ENCODE peak calls at places on chromosomes 7 and 10, in ten cellular contexts. P is cardiac muscle cell; Y is T-helper 1 cell; U is PC-3; R is ELR; J is NCI-H1105; G is activated CD4-positive, alpha-beta T cell treated with anti-CD3 and anti-CD28 coated beads, Interleukin-2, amount 10 ng/mL, durations not matched to agents 7 days and 5 days; B is A172; F is stimulated activated naive B cell treated with anti-CD40 and anti-IgM and Interleukin-4, amounts not matched to agents 10 μg/mL and 1 μg/mL and 100 μg/mL, for 72 hours; E is stimulated activated CD8-positive, alpha-beta memory T cell treated with anti-CD3 and anti-CD28 coated beads, Interleukin-15, amount 100 ng/mL, for 4 hours. Q is an unnamed sample.

GRCh38 chr7:25864943-25865633 is 286.9 kb upstream of the NFE2L3 start:
- DNase-seq in B (no peak), G (no peak), U (no peak), J (no peak), R (no peak), E (no peak), F (no peak), P (no peak), Y (no peak), Q (no peak)

GRCh38 chr7:140212100-140212881 is 35.5 kb upstream of the KDM7A start:
- DNase-seq in E (no peak), Y (no peak), U (peak; percentile 46), J (no peak), B (peak; percentile 46), F (no peak), G (peak; percentile 34), P (no peak), R (peak; percentile 54), Q (no peak)

GRCh38 chr7:42016517-42016916 is 220.5 kb downstream of the GLI3 start:
- DNase-seq in R (no peak), E (no peak), J (no peak), F (no peak), P (no peak), U (no peak), G (no peak), B (no peak), Y (no peak), Q (no peak)

GRCh38 chr10:6203331-6204062 is 765 bp downstream of the PFKFB3 start:
- DNase-seq in P (peak; percentile 82), U (peak; percentile 31), F (peak; percentile 53), R (peak; percentile 76), B (no peak), E (peak; percentile 10), Y (peak; percentile 26), G (peak; percentile 59), J (no peak), Q (peak; percentile 68)

GRCh38 chr7:137977173-137977572 is 24.7 kb downstream of the CREB3L2 start:
- DNase-seq in P (no peak), J (no peak), E (no peak), F (no peak), B (no peak), U (peak; percentile 49), Y (no peak), G (no peak), R (peak; percentile 67), Q (no peak)

GRCh38 chr7:132655071-132655761 is 78.9 kb upstream of the PLXNA4 start:
- DNase-seq in E (no peak), U (no peak), J (no peak), R (peak; percentile 30), B (no peak), F (no peak), G (peak; percentile 68), Y (peak; percentile 25), P (peak; percentile 12), Q (peak; percentile 76)

GRCh38 chr10:34789993-34790506 is 25.0 kb downstream of the PARD3 start:
- DNase-seq in U (no peak), F (no peak), E (no peak), B (no peak), R (no peak), J (no peak), P (peak; percentile 40), G (no peak), Y (no peak), Q (no peak)

GRCh38 chr7:111083423-111083822 is 7.5 kb upstream of the LRRN3 start:
- DNase-seq in J (no peak), R (peak; percentile 75), G (peak; percentile 87), B (no peak), P (no peak), Y (peak; percentile 31), F (peak; percentile 75), E (peak; percentile 43), U (no peak), Q (peak; percentile 59)

GRCh38 chr10:11170993-11171416 is 153.3 kb downstream of the CELF2 start:
- DNase-seq in B (no peak), P (no peak), E (no peak), Y (no peak), R (no peak), J (no peak), U (no peak), G (peak; percentile 32), F (peak; percentile 46), Q (no peak)

GRCh38 chr10:71582019-71582418 is 137.6 kb downstream of the C10orf105 start:
- DNase-seq in G (no peak), R (peak; percentile 34), P (peak; percentile 88), J (no peak), B (peak; percentile 41), E (no peak), U (peak; percentile 27), F (no peak), Y (no peak), Q (peak; percentile 42)

GRCh38 chr10:102776779-102777417 is 33.1 kb downstream of the WBP1L start:
- DNase-seq in P (peak; percentile 89), U (no peak), F (no peak), R (peak; percentile 91), B (peak; percentile 93), G (no peak), J (no peak), E (no peak), Y (no peak), Q (peak; percentile 100)

GRCh38 chr7:148700693-148701092 is 2.0 kb downstream of the CUL1 start:
- DNase-seq in J (no peak), Y (peak; percentile 45), U (peak; percentile 25), B (peak; percentile 4), R (peak; percentile 59), G (peak; percentile 65), E (peak; percentile 20), P (peak; percentile 65), F (no peak), Q (peak; percentile 65)

GRCh38 chr7:1457949-1458675 is 1.2 kb downstream of the MICALL2 start:
- DNase-seq in J (no peak), E (no peak), R (no peak), U (peak; percentile 18), G (no peak), P (no peak), F (no peak), B (no peak), Y (no peak), Q (peak; percentile 19)

GRCh38 chr7:117225536-117225935 is 97.3 kb downstream of the WNT2 start:
- DNase-seq in J (no peak), U (no peak), R (no peak), B (no peak), Y (no peak), E (no peak), F (no peak), P (peak; percentile 37), G (no peak), Q (no peak)

GRCh38 chr10:72503241-72503640 is 122.6 kb downstream of the MICU1 start:
- DNase-seq in F (no peak), U (no peak), P (no peak), J (no peak), Y (no peak), B (peak; percentile 13), R (peak; percentile 52), E (no peak), G (no peak), Q (peak; percentile 71)

GRCh38 chr7:139958599-139959380 is 104.0 kb downstream of the PARP12 start:
- DNase-seq in U (no peak), R (no peak), P (no peak), G (no peak), E (no peak), F (no peak), J (no peak), Y (no peak), B (no peak), Q (peak; percentile 74)

GRCh38 chr10:128927821-128928220 is 539.2 kb upstream of the MGMT start:
- DNase-seq in P (no peak), F (no peak), Y (no peak), G (no peak), R (no peak), U (no peak), B (no peak), J (no peak), E (no peak), Q (no peak)

GRCh38 chr7:26112341-26112740 is 39.7 kb upstream of the NFE2L3 start:
- DNase-seq in E (no peak), Y (no peak), J (no peak), R (no peak), B (no peak), P (no peak), G (no peak), F (no peak), U (no peak), Q (no peak)

GRCh38 chr7:30041526-30042269 is 13.5 kb downstream of the PLEKHA8 start:
- DNase-seq in U (no peak), E (no peak), Y (no peak), P (no peak), R (no peak), G (no peak), J (no peak), B (no peak), F (no peak), Q (peak; percentile 53)

GRCh38 chr7:159113056-159113455 is 31.6 kb downstream of the VIPR2 start:
- DNase-seq in J (no peak), R (no peak), P (no peak), U (no peak), B (no peak), E (no peak), G (no peak), F (no peak), Y (no peak), Q (no peak)

GRCh38 chr10:120735773-120736371 is 115.3 kb upstream of the WDR11 start:
- DNase-seq in E (no peak), Y (no peak), G (no peak), P (peak; percentile 14), U (peak; percentile 50), R (peak; percentile 49), B (peak; percentile 16), J (no peak), F (no peak), Q (peak; percentile 44)

GRCh38 chr10:113027574-113028392 is 77.7 kb downstream of the TCF7L2 start:
- DNase-seq in Y (no peak), B (no peak), E (no peak), G (no peak), U (no peak), J (no peak), P (no peak), F (no peak), R (no peak), Q (peak; percentile 37)

GRCh38 chr10:22340362-22341189 is 4.7 kb upstream of the SPAG6 start:
- DNase-seq in F (peak; percentile 64), Y (peak; percentile 40), B (peak; percentile 75), J (peak; percentile 74), R (peak; percentile 78), E (no peak), U (peak; percentile 54), G (peak; percentile 62), P (peak; percentile 80), Q (peak; percentile 75)

GRCh38 chr10:64859911-64860310 is 1338.7 kb downstream of the REEP3 start:
- DNase-seq in E (no peak), R (no peak), J (no peak), P (no peak), U (no peak), B (no peak), Y (no peak), F (no peak), G (no peak), Q (no peak)

GRCh38 chr7:47088329-47089067 is 493.4 kb downstream of the TNS3 start:
- DNase-seq in P (peak; percentile 86), U (peak; percentile 74), G (peak; percentile 22), J (peak; percentile 53), R (peak; percentile 80), F (no peak), E (no peak), Y (no peak), B (peak; percentile 57), Q (peak; percentile 64)

GRCh38 chr10:114010316-114010715 is 33.4 kb upstream of the ADRB1 start:
- DNase-seq in B (no peak), P (no peak), U (no peak), G (no peak), R (no peak), E (no peak), F (no peak), Y (no peak), J (no peak), Q (no peak)

GRCh38 chr10:132939957-132940790 is 2.2 kb downstream of the CFAP46 start:
- DNase-seq in R (peak; percentile 50), U (peak; percentile 63), B (peak; percentile 1), Y (no peak), P (peak; percentile 65), E (no peak), J (no peak), F (peak; percentile 41), G (peak; percentile 41), Q (peak; percentile 44)

GRCh38 chr10:10533417-10533816 is 484.3 kb upstream of the CELF2 start:
- DNase-seq in E (no peak), F (no peak), Y (no peak), G (no peak), R (no peak), U (no peak), P (no peak), J (no peak), B (no peak), Q (peak; percentile 44)

Q was measured in iris pigment epithelial cell.